ENCODE peak calls at places on chromosomes 16 and 17, in five cellular contexts. W is heart right ventricle, F is spleen, X is lower leg skin, A is uterus. L is an unnamed sample.

GRCh38 chr17:80007939-80008338 is 27.7 kb downstream of the TBC1D16 start:
- DNase-seq in W (no peak), F (no peak), X (no peak), A (no peak), L (no peak)

GRCh38 chr17:34620458-34620857 is 41.1 kb downstream of the TMEM132E start:
- DNase-seq in W (no peak), F (no peak), X (no peak), A (no peak), L (no peak)

GRCh38 chr16:30808163-30808562 is 21.2 kb upstream of the ZNF629 start:
- DNase-seq in W (no peak), F (no peak), X (no peak), A (no peak), L (no peak)

GRCh38 chr17:34998205-34998604 is 17.9 kb downstream of the LIG3 start:
- DNase-seq in W (peak), F (peak), X (peak), A (peak), L (peak)

GRCh38 chr17:34990921-34991365 is 10.6 kb downstream of the LIG3 start:
- DNase-seq in W (no peak), F (no peak), X (no peak), A (peak), L (no peak)

GRCh38 chr16:57159447-57159846 is 26.4 kb downstream of the PSME3IP1 start:
- DNase-seq in W (no peak), F (no peak), X (no peak), A (no peak), L (no peak)

GRCh38 chr17:79339311-79339710 is 264.7 kb downstream of the ENGASE start:
- DNase-seq in W (no peak), F (no peak), X (no peak), A (no peak), L (no peak)

GRCh38 chr17:54948380-54948779 is 20.1 kb downstream of the COX11 start:
- DNase-seq in W (no peak), F (no peak), X (no peak), A (no peak), L (no peak)

GRCh38 chr17:74840989-74841666 is 18.6 kb downstream of the GRIN2C start:
- DNase-seq in W (peak), F (no peak), X (peak), A (peak), L (no peak)

GRCh38 chr16:17302620-17303019 is 168.1 kb downstream of the XYLT1 start:
- DNase-seq in W (no peak), F (no peak), X (no peak), A (no peak), L (no peak)

GRCh38 chr17:68600881-68601564 is at the start of gene FAM20A:
- DNase-seq in W (peak), F (peak), X (no peak), A (peak), L (no peak)

GRCh38 chr16:22023505-22023904 is 15.6 kb downstream of the MOSMO start:
- DNase-seq in W (no peak), F (no peak), X (no peak), A (no peak), L (no peak)

GRCh38 chr16:68005786-68006286 is 6.6 kb upstream of the DPEP2 start:
- DNase-seq in W (no peak), F (peak), X (peak), A (no peak), L (no peak)

GRCh38 chr17:36504156-36504545 is 17.7 kb downstream of the ZNHIT3 start:
- DNase-seq in W (no peak), F (no peak), X (no peak), A (no peak), L (no peak)

GRCh38 chr17:72334205-72334604 is 213.4 kb downstream of the SOX9 start:
- DNase-seq in W (no peak), F (no peak), X (no peak), A (no peak), L (no peak)

GRCh38 chr16:18983565-18984424 is at the start of gene TMC7:
- DNase-seq in W (peak), F (peak), X (peak), A (peak), L (no peak)

GRCh38 chr16:66406534-66407368 is 20.3 kb upstream of the BEAN1 start:
- DNase-seq in W (peak), F (peak), X (peak), A (peak), L (peak)

GRCh38 chr16:85220125-85220839 is 108.0 kb upstream of the CIBAR2 start:
- DNase-seq in W (peak), F (no peak), X (no peak), A (peak), L (no peak)

GRCh38 chr16:74623214-74623842 is 16.4 kb upstream of the GLG1 start:
- DNase-seq in W (no peak), F (no peak), X (no peak), A (no peak), L (no peak)

GRCh38 chr16:68235882-68236803 is at the start of gene ESRP2:
- DNase-seq in W (no peak), F (peak), X (peak), A (no peak), L (no peak)

GRCh38 chr16:11913425-11914079 is 2.2 kb downstream of the GSPT1 start:
- DNase-seq in W (no peak), F (no peak), X (no peak), A (no peak), L (no peak)

GRCh38 chr16:85416267-85417109 is 196.6 kb upstream of the GSE1 start:
- DNase-seq in W (peak), F (peak), X (no peak), A (peak), L (peak)

GRCh38 chr17:8091033-8091687 is 3.6 kb upstream of the ALOX12B start:
- DNase-seq in W (no peak), F (peak), X (no peak), A (no peak), L (no peak)

GRCh38 chr16:11255737-11256656 is at the start of gene SOCS1:
- DNase-seq in W (peak), F (peak), X (peak), A (peak), L (peak)

GRCh38 chr17:33267279-33267790 is 25.8 kb downstream of the ASIC2 start:
- DNase-seq in W (no peak), F (no peak), X (no peak), A (no peak), L (no peak)

GRCh38 chr16:47081113-47081512 is 62.6 kb downstream of the NETO2 start:
- DNase-seq in W (no peak), F (no peak), X (no peak), A (no peak), L (no peak)

GRCh38 chr17:35087731-35088646 is 24.5 kb upstream of the RFFL start:
- DNase-seq in W (peak), F (peak), X (peak), A (no peak), L (no peak)

GRCh38 chr17:32672701-32673100 is 185.9 kb downstream of the CDK5R1 start:
- DNase-seq in W (no peak), F (no peak), X (no peak), A (no peak), L (no peak)

GRCh38 chr17:45341389-45342158 is 24.8 kb upstream of the MAP3K14 start:
- DNase-seq in W (peak), F (peak), X (no peak), A (peak), L (no peak)

GRCh38 chr17:83007504-83008475 is 71.6 kb upstream of the METRNL start:
- DNase-seq in W (no peak), F (no peak), X (peak), A (no peak), L (no peak)

GRCh38 chr17:75087558-75088453 is at the start of gene SLC16A5:
- DNase-seq in W (peak), F (peak), X (peak), A (peak), L (peak)

GRCh38 chr17:82400830-82401229 is 17.3 kb upstream of the HEXD start:
- DNase-seq in W (peak), F (peak), X (no peak), A (no peak), L (no peak)

GRCh38 chr16:88527937-88528743 is 42.1 kb upstream of the ZC3H18 start:
- DNase-seq in W (no peak), F (no peak), X (no peak), A (no peak), L (no peak)

GRCh38 chr17:6525111-6525510 is 31.2 kb downstream of the PITPNM3 start:
- DNase-seq in W (no peak), F (no peak), X (no peak), A (no peak), L (no peak)

GRCh38 chr16:57911711-57912110 is 59.2 kb downstream of the CNGB1 start:
- DNase-seq in W (no peak), F (no peak), X (no peak), A (no peak), L (no peak)

GRCh38 chr17:51651513-51652298 is 391.4 kb downstream of the UTP18 start:
- DNase-seq in W (no peak), F (no peak), X (no peak), A (no peak), L (no peak)

GRCh38 chr17:1480747-1481465 is 11.6 kb downstream of the MYO1C start:
- DNase-seq in W (no peak), F (no peak), X (no peak), A (peak), L (no peak)

L was measured in activated T-helper 9 cell treated with anti-CD3 and anti-CD28 coated beads, Interleukin-2, amount 50 U/mL, for 16 hours.